ENCODE peak calls at places on chromosome 7, in seven cellular contexts. J, E, L, H, W, N and U are unnamed samples.

GRCh38 chr7:43108255-43109011 is 4.0 kb upstream of the HECW1 start:
- DNase-seq in J (peak), E (peak), L (peak), H (peak), W (peak), N (peak), U (peak)

GRCh38 chr7:24284699-24285506 is 913 bp downstream of the NPY start:
- DNase-seq in J (no peak), E (no peak), L (no peak), H (peak), W (no peak), N (no peak), U (no peak)

GRCh38 chr7:135714534-135715009 is 13.4 kb downstream of the SLC13A4 start:
- DNase-seq in J (peak), E (no peak), L (no peak), H (no peak), W (no peak), N (peak), U (peak)

GRCh38 chr7:107439025-107439424 is 30.8 kb upstream of the GPR22 start:
- DNase-seq in J (no peak), E (no peak), L (no peak), H (no peak), W (no peak), N (no peak), U (no peak)

GRCh38 chr7:18064242-18064838 is 36.7 kb upstream of the PRPS1L1 start:
- DNase-seq in J (peak), E (peak), L (peak), H (peak), W (no peak), N (no peak), U (peak)

GRCh38 chr7:100745184-100745583 is 11.8 kb downstream of the ZAN start:
- DNase-seq in J (peak), E (no peak), L (peak), H (no peak), W (no peak), N (peak), U (no peak)

GRCh38 chr7:43834463-43835251 is 34.7 kb downstream of the MRPS24 start:
- DNase-seq in J (peak), E (peak), L (no peak), H (no peak), W (no peak), N (no peak), U (peak)

GRCh38 chr7:133301444-133301843 is 48.6 kb downstream of the EXOC4 start:
- DNase-seq in J (peak), E (no peak), L (no peak), H (no peak), W (no peak), N (no peak), U (no peak)

GRCh38 chr7:83486536-83486935 is 162.4 kb downstream of the SEMA3E start:
- DNase-seq in J (no peak), E (no peak), L (no peak), H (no peak), W (no peak), N (no peak), U (peak)

GRCh38 chr7:132584796-132585494 is 8.7 kb upstream of the PLXNA4 start:
- DNase-seq in J (no peak), E (no peak), L (no peak), H (no peak), W (no peak), N (no peak), U (no peak)

GRCh38 chr7:158327571-158328180 is 259.9 kb downstream of the PTPRN2 start:
- DNase-seq in J (no peak), E (no peak), L (no peak), H (no peak), W (no peak), N (no peak), U (no peak)
- H3K4me3 ChIP-seq in J (no peak), E (no peak), L (no peak), H (no peak), W (no peak), N (no peak), U (no peak)

GRCh38 chr7:28144266-28144665 is 36.3 kb downstream of the JAZF1 start:
- DNase-seq in J (no peak), E (no peak), L (no peak), H (no peak), W (no peak), N (no peak), U (no peak)
- TF ChIP-seq CTCF in J (no peak), E (no peak), L (no peak), H (no peak), W (no peak), N (no peak), U (no peak)

DNA sequence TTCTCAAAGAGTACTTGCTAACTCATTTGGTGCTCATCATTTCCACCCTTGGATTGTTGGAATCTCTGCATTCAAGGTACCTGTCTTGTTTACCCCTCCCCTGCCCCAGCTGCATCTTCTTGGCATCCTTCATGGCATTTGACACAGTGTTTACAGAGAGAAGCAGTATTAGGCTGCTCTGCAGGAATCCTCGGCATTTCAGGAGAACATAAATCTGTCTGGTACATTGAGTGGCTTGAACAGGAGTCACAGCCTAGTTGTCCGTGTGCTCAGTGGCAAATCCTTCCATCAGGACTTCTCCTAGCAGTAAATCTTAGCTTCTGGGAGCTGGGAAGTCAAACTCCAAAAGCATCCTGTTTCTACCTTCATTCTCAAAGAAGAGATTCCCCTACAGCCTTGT is 136.8 kb upstream of the YAE1 start:
- DNase-seq in J (no peak), E (no peak), L (no peak), H (no peak), W (no peak), N (no peak), U (no peak)
- H3K4me3 ChIP-seq in J (no peak), E (no peak), L (no peak), H (no peak), W (no peak), N (no peak), U (no peak)

GRCh38 chr7:96076350-96076707 is 245.6 kb downstream of the SLC25A13 start:
- DNase-seq in J (no peak), E (no peak), L (no peak), H (no peak), W (no peak), N (no peak), U (no peak)

GRCh38 chr7:96080021-96080420 is 241.9 kb downstream of the SLC25A13 start:
- DNase-seq in J (no peak), E (no peak), L (no peak), H (no peak), W (no peak), N (no peak), U (no peak)

GRCh38 chr7:96075510-96076349 is 246.2 kb downstream of the SLC25A13 start:
- DNase-seq in J (peak), E (peak), L (peak), H (peak), W (peak), N (peak), U (peak)
- TF ChIP-seq CTCF in J (peak), E (peak), L (peak), H (peak), W (peak), N (peak), U (peak)

GRCh38 chr7:92988051-92988450 is 129.7 kb downstream of the SAMD9 start:
- DNase-seq in J (peak), E (no peak), L (no peak), H (no peak), W (no peak), N (peak), U (peak)

GRCh38 chr7:92987543-92987942 is 130.2 kb downstream of the SAMD9 start:
- DNase-seq in J (no peak), E (no peak), L (no peak), H (no peak), W (no peak), N (no peak), U (peak)

GRCh38 chr7:92988941-92989540 is 128.7 kb downstream of the SAMD9 start:
- DNase-seq in J (peak), E (no peak), L (no peak), H (no peak), W (no peak), N (no peak), U (peak)

GRCh38 chr7:92994889-92995288 is 122.9 kb downstream of the SAMD9 start:
- DNase-seq in J (no peak), E (no peak), L (no peak), H (no peak), W (no peak), N (no peak), U (no peak)

GRCh38 chr7:92991190-92991589 is 126.6 kb downstream of the SAMD9 start:
- DNase-seq in J (no peak), E (no peak), L (no peak), H (no peak), W (no peak), N (no peak), U (peak)
- H3K4me3 ChIP-seq in J (no peak), E (no peak), L (no peak), H (no peak), W (no peak), N (no peak), U (no peak)

GRCh38 chr7:1912472-1913289 is 242.6 kb downstream of the ELFN1 start:
- DNase-seq in J (peak), E (no peak), L (no peak), H (no peak), W (no peak), N (peak), U (no peak)
- TF ChIP-seq CTCF in J (peak), E (no peak), L (no peak), H (no peak), W (no peak), N (peak), U (no peak)

GRCh38 chr7:39979406-39980073 is 29.5 kb downstream of the CDK13 start:
- DNase-seq in J (no peak), E (no peak), L (no peak), H (no peak), W (no peak), N (no peak), U (no peak)
- H3K4me3 ChIP-seq in J (no peak), E (no peak), L (no peak), H (no peak), W (no peak), N (no peak), U (no peak)

GRCh38 chr7:75969182-75969581 is 25.2 kb downstream of the TMEM120A start:
- DNase-seq in J (peak), E (no peak), L (no peak), H (no peak), W (peak), N (peak), U (no peak)

GRCh38 chr7:75969704-75970498 is 24.5 kb downstream of the TMEM120A start:
- DNase-seq in J (no peak), E (no peak), L (no peak), H (no peak), W (no peak), N (no peak), U (no peak)

GRCh38 chr7:75968561-75969001 is 25.8 kb downstream of the TMEM120A start:
- DNase-seq in J (no peak), E (no peak), L (no peak), H (no peak), W (peak), N (no peak), U (no peak)

GRCh38 chr7:75971309-75971960 is 23.0 kb downstream of the TMEM120A start:
- DNase-seq in J (no peak), E (no peak), L (no peak), H (no peak), W (no peak), N (no peak), U (no peak)

GRCh38 chr7:75971961-75972763 is 22.2 kb downstream of the TMEM120A start:
- DNase-seq in J (peak), E (peak), L (no peak), H (no peak), W (peak), N (no peak), U (no peak)
- TF ChIP-seq CTCF in J (no peak), E (peak), L (no peak), H (peak), W (no peak), N (no peak), U (no peak)